ENCODE peak calls at places on chromosomes 13 and 19, in nine cellular contexts. A is GM04503; V is stimulated activated CD8-positive, alpha-beta memory T cell treated with anti-CD3 and anti-CD28 coated beads, Interleukin-2, amount 100 ng/mL, for 1 hour; R is WTC11; X is amniotic stem cell; L is CD4-positive, alpha-beta memory T cell; Y is breast epithelium; T is ACHN; G is MCF 10A. U is an unnamed sample.

GRCh38 chr13:30972888-30973377 is 40.5 kb downstream of the TEX26 start:
- DNase-seq in A (peak), V (no peak), R (no peak), X (no peak), L (no peak), Y (no peak), T (no peak), G (no peak), U (no peak)

GRCh38 chr19:2461751-2462634 is 5.2 kb upstream of the LMNB2 start:
- DNase-seq in A (no peak), V (peak), R (peak), X (no peak), L (peak), Y (no peak), T (peak), G (peak), U (peak)

GRCh38 chr19:54478677-54479266 is 5.7 kb upstream of the CDC42EP5 start:
- DNase-seq in A (no peak), V (no peak), R (peak), X (no peak), L (no peak), Y (no peak), T (peak), G (peak), U (peak)

GRCh38 chr19:35120492-35120891 is 4.9 kb downstream of the FXYD3 start:
- DNase-seq in A (no peak), V (no peak), R (no peak), X (no peak), L (no peak), Y (no peak), T (no peak), G (peak), U (no peak)

GRCh38 chr19:29475469-29475868 is 50.3 kb upstream of the VSTM2B start:
- DNase-seq in A (no peak), V (no peak), R (no peak), X (no peak), L (no peak), Y (no peak), T (no peak), G (no peak), U (no peak)

GRCh38 chr13:83827338-83827737 is 54.9 kb downstream of the SLITRK1 start:
- DNase-seq in A (no peak), V (no peak), R (no peak), X (no peak), L (no peak), Y (no peak), T (no peak), G (peak), U (no peak)

GRCh38 chr19:39405261-39405912 is 1.3 kb upstream of the ZFP36 start:
- DNase-seq in A (no peak), V (no peak), R (no peak), X (no peak), L (no peak), Y (no peak), T (no peak), G (no peak), U (no peak)

GRCh38 chr13:26991508-26992181 is 180.0 kb downstream of the USP12 start:
- DNase-seq in A (no peak), V (no peak), R (no peak), X (no peak), L (no peak), Y (no peak), T (no peak), G (no peak), U (no peak)

GRCh38 chr13:94713556-94714182 is 1.3 kb upstream of the SOX21 start:
- DNase-seq in A (no peak), V (no peak), R (no peak), X (no peak), L (no peak), Y (no peak), T (no peak), G (no peak), U (no peak)

GRCh38 chr19:21482863-21483276 is 22.5 kb upstream of the ZNF429 start:
- DNase-seq in A (no peak), V (peak), R (peak), X (no peak), L (peak), Y (peak), T (no peak), G (peak), U (peak)

GRCh38 chr19:14674764-14675163 is at the start of gene ADGRE3:
- DNase-seq in A (no peak), V (no peak), R (no peak), X (no peak), L (no peak), Y (no peak), T (no peak), G (no peak), U (no peak)

GRCh38 chr19:28843771-28844492 is 369.0 kb downstream of the UQCRFS1 start:
- DNase-seq in A (no peak), V (no peak), R (no peak), X (no peak), L (no peak), Y (no peak), T (no peak), G (no peak), U (no peak)

GRCh38 chr13:113855931-113856715 is 7.8 kb downstream of the GAS6 start:
- DNase-seq in A (no peak), V (no peak), R (no peak), X (no peak), L (no peak), Y (peak), T (no peak), G (no peak), U (no peak)

GRCh38 chr19:36030264-36031148 is 2.2 kb downstream of the CLIP3 start:
- DNase-seq in A (no peak), V (no peak), R (no peak), X (no peak), L (no peak), Y (no peak), T (no peak), G (peak), U (no peak)

GRCh38 chr13:52665325-52665724 is 12.7 kb downstream of the SUGT1 start:
- DNase-seq in A (no peak), V (no peak), R (no peak), X (no peak), L (peak), Y (no peak), T (peak), G (peak), U (peak)

GRCh38 chr13:40063743-40064142 is 408.3 kb downstream of the COG6 start:
- DNase-seq in A (no peak), V (no peak), R (no peak), X (no peak), L (no peak), Y (no peak), T (no peak), G (peak), U (no peak)

GRCh38 chr19:52115526-52116053 is 20.0 kb upstream of the ZNF841 start:
- DNase-seq in A (no peak), V (no peak), R (no peak), X (no peak), L (no peak), Y (no peak), T (no peak), G (no peak), U (no peak)

GRCh38 chr13:76380436-76381065 is 505.7 kb downstream of the KCTD12 start:
- DNase-seq in A (no peak), V (no peak), R (no peak), X (no peak), L (no peak), Y (no peak), T (no peak), G (no peak), U (no peak)

GRCh38 chr13:39910833-39911232 is 255.4 kb downstream of the COG6 start:
- DNase-seq in A (no peak), V (no peak), R (no peak), X (no peak), L (no peak), Y (peak), T (no peak), G (peak), U (no peak)